ENCODE peak calls at places on chromosome 14, in four cellular contexts. C is Caco-2, P is HepG2, X is mesendoderm. M is an unnamed sample.

GRCh38 chr14:58104808-58105207 is 47.2 kb downstream of the ARMH4 start:
- DNase-seq in C (no peak), P (no peak), X (no peak), M (peak)

GRCh38 chr14:22907429-22907828 is 11.5 kb downstream of the RBM23 start:
- DNase-seq in C (no peak), P (no peak), X (no peak), M (no peak)

GRCh38 chr14:49767473-49768300 is at the start of gene KLHDC2:
- DNase-seq in C (peak), P (peak), X (peak), M (peak)

GRCh38 chr14:75559451-75560187 is 18.8 kb upstream of the FLVCR2 start:
- DNase-seq in C (no peak), P (no peak), X (peak), M (peak)

GRCh38 chr14:98900721-98901272 is 371.2 kb downstream of the BCL11B start:
- DNase-seq in C (no peak), P (no peak), X (peak), M (no peak)

GRCh38 chr14:21917699-21918436 is 244.2 kb upstream of the OR4E1 start:
- DNase-seq in C (no peak), P (peak), X (peak), M (no peak)

GRCh38 chr14:23864856-23865255 is 88.7 kb upstream of the DHRS4 start:
- DNase-seq in C (no peak), P (no peak), X (no peak), M (no peak)

GRCh38 chr14:22479781-22480464 is 109.1 kb downstream of the DAD1 start:
- DNase-seq in C (no peak), P (no peak), X (no peak), M (no peak)

GRCh38 chr14:54564799-54565235 is 2.1 kb upstream of the SAMD4A start:
- DNase-seq in C (no peak), P (peak), X (no peak), M (peak)

GRCh38 chr14:33545696-33546095 is 405.2 kb downstream of the EGLN3 start:
- DNase-seq in C (no peak), P (no peak), X (no peak), M (no peak)

GRCh38 chr14:55609681-55610080 is 29.7 kb downstream of the KTN1 start:
- DNase-seq in C (no peak), P (peak), X (peak), M (no peak)

GRCh38 chr14:32070282-32070681 is 6.8 kb upstream of the ARHGAP5 start:
- DNase-seq in C (no peak), P (no peak), X (no peak), M (no peak)

GRCh38 chr14:34640826-34641225 is 10.9 kb upstream of the SNX6 start:
- DNase-seq in C (no peak), P (no peak), X (no peak), M (no peak)

GRCh38 chr14:63624701-63625100 is 17.0 kb downstream of the WDR89 start:
- DNase-seq in C (no peak), P (no peak), X (no peak), M (no peak)

GRCh38 chr14:104267895-104268294 is 129.5 kb downstream of the KIF26A start:
- DNase-seq in C (no peak), P (no peak), X (peak), M (no peak)

GRCh38 chr14:97120204-97121120 is 323.3 kb downstream of the VRK1 start:
- DNase-seq in C (no peak), P (no peak), X (peak), M (no peak)

GRCh38 chr14:36271939-36272907 is 48.2 kb downstream of the MBIP start:
- DNase-seq in C (no peak), P (no peak), X (no peak), M (no peak)

GRCh38 chr14:97248973-97249372 is 451.8 kb downstream of the VRK1 start:
- DNase-seq in C (no peak), P (no peak), X (no peak), M (no peak)

GRCh38 chr14:73888460-73888725 is 1.7 kb downstream of the ZNF410 start:
- DNase-seq in C (no peak), P (no peak), X (no peak), M (no peak)

GRCh38 chr14:76928301-76928700 is 100.2 kb downstream of the IRF2BPL start:
- DNase-seq in C (no peak), P (no peak), X (no peak), M (no peak)

GRCh38 chr14:66992776-66993175 is 196.5 kb upstream of the GARIN2 start:
- DNase-seq in C (no peak), P (peak), X (no peak), M (no peak)

GRCh38 chr14:32129124-32129523 is 52.0 kb downstream of the ARHGAP5 start:
- DNase-seq in C (no peak), P (no peak), X (no peak), M (no peak)

GRCh38 chr14:68380304-68380840 is 412.5 kb downstream of the ZFP36L1 start:
- DNase-seq in C (no peak), P (no peak), X (no peak), M (no peak)

GRCh38 chr14:37673439-37673838 is 78.0 kb downstream of the TTC6 start:
- DNase-seq in C (no peak), P (no peak), X (no peak), M (no peak)

GRCh38 chr14:44403194-44403593 is 103.9 kb downstream of the FSCB start:
- DNase-seq in C (no peak), P (no peak), X (no peak), M (no peak)

GRCh38 chr14:68291820-68292219 is 472.2 kb downstream of the RAD51B start:
- DNase-seq in C (no peak), P (peak), X (peak), M (no peak)

GRCh38 chr14:88667555-88668273 is 104.9 kb downstream of the ZC3H14 start:
- DNase-seq in C (peak), P (peak), X (peak), M (peak)

GRCh38 chr14:75162631-75163030 is 13.8 kb downstream of the TMED10 start:
- DNase-seq in C (no peak), P (no peak), X (peak), M (no peak)

GRCh38 chr14:59484611-59485174 is 376 bp downstream of the JKAMP start:
- DNase-seq in C (no peak), P (no peak), X (no peak), M (no peak)

GRCh38 chr14:74615735-74616134 is 3.7 kb upstream of the LTBP2 start:
- DNase-seq in C (no peak), P (no peak), X (no peak), M (no peak)

GRCh38 chr14:23787436-23787835 is 151.3 kb downstream of the DHRS2 start:
- DNase-seq in C (no peak), P (no peak), X (no peak), M (no peak)

GRCh38 chr14:91303091-91303923 is 58.8 kb upstream of the GPR68 start:
- DNase-seq in C (peak), P (peak), X (peak), M (no peak)

GRCh38 chr14:38186217-38186616 is 21.5 kb upstream of the SSTR1 start:
- DNase-seq in C (no peak), P (no peak), X (no peak), M (no peak)

GRCh38 chr14:61562321-61563161 is 132.8 kb upstream of the HIF1A start:
- DNase-seq in C (no peak), P (peak), X (no peak), M (peak)

GRCh38 chr14:101959277-101959676 is 5.1 kb upstream of the DYNC1H1 start:
- DNase-seq in C (no peak), P (no peak), X (no peak), M (no peak)

GRCh38 chr14:38134631-38135030 is 73.1 kb upstream of the SSTR1 start:
- DNase-seq in C (no peak), P (no peak), X (no peak), M (no peak)

GRCh38 chr14:61749264-61749663 is 13.0 kb upstream of the SNAPC1 start:
- DNase-seq in C (no peak), P (no peak), X (no peak), M (no peak)

DNA sequence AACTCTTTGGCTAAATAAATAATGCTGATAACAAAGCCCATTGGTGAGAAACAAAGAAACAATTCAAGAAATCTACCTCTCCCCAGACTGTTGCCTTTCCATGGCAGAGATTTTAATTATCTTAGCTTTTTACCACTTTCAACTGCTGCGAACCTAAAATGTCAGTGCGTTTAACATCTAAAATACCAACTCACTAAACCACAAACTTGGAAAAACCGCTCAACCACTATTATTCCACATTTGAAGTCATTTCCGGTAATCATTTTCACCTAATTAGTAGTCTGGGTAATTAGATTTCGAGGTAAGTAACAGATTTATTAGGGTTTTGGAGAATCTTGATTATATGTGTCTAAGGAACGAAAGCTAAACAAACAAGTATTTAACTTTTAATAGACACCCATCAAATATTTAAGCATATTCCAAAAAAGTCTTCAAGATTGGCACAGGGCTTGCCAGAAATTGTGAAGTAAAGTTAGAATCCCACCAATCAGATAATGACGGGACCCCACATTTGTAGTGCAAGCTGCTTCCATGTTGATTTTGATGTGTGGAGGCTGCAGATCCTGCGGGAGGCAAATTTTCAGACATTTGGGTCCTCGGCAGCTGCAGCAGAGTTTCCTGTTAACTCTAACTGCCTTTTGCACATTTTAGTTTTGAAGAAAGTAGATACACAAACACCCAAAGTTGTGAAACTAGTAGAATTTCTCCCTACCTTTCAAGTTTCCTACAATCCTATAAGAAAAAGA is 4.1 kb downstream of the OTX2 start:
- DNase-seq in C (no peak), P (no peak), X (peak), M (no peak)
- H3K4me3 ChIP-seq in C (no peak), P (no peak), X (no peak), M (no peak)

DNA sequence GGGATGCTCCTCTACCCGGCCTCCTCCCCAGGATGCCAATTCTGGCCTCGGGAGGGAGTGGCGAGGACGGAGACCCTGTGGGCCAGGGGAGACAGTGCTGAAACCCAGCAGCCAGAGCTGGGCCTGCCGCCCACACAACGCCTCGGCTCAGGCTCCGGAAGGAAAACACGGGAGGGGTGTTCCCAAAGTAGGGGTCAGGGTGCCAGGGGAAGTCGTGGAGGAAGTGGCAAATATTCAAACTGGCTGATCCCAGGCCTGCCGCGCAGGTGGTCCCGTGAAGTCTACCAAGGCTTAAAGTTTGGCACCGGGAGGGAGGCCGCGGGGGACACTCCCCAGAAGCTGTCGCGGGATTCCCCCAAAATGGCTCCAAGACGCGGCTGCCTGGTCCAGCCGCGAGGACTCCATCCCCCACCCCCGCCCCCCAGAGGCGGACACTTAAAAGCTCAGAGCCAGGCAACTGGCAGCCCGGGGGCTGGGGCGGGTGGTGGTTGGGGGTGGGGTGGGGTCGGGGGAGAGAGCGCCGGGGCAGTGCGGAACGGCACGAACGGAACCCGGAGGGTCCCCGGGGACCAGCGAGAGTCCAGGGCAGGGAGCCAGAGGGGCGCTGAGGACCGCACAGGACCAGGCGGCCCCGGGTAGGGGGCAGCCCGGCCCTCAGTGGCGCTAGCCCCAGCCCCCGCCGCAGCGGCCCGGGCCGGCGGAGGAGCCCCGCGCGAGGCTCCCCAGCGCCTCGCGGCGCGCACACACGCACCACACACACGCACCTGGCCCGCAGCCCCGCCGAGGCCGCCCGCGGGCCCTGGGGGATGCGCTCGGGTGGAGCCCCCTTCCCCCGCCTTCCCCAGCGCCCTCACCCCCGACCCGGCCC is 20.0 kb downstream of the BEGAIN start:
- DNase-seq in C (no peak), P (no peak), X (no peak), M (no peak)
- H3K4me3 ChIP-seq in C (no peak), P (no peak), X (no peak), M (no peak)

GRCh38 chr14:103199141-103199540 is 75.9 kb downstream of the TNFAIP2 start:
- DNase-seq in C (no peak), P (no peak), X (no peak), M (no peak)
- H3K4me3 ChIP-seq in C (no peak), P (no peak), X (no peak), M (no peak)

DNA sequence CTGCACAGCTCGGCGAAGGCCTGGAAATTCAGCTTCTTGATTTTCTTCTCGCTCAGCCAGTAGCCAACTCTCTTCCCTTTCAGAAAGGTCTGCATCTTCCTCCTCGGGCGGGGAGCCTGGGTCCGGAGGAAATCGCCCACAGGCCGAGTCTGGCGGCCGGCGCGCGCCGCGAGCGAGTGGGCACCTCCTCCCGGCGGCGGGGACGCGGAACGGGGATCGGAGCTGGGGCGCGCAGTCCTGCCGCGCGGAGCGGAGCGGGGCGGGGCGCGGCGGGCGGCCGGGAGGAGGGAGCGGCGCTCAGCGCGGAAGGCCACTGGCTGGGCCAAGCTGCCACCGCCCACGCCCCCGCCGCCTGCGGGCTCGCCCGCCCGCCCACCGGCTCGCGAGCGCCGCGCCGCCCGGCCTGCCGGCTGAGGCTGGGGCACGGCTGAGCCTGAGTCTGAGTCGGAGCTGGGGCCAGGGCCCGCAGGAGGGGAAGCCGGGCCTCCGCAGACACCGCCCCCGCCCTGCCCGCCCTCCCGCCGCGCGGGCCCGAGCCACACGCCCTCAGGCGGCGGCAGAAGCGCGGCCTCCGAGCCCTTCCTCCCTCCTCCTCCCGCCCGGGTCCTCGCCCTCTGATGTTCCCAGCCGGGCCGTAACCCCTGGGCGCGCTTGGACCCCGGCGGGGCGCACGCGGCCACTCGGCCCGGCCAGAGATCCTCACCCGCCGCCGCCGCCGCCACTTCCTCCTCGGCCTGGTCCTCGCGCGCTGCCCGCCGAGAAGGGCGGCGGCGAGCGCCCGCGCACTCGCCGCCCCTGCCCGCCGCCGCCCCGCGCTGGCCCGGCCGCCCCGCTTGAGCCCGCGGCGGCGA is 431 bp downstream of the ITPK1 start:
- DNase-seq in C (peak), P (peak), X (peak), M (peak)
- H3K4me3 ChIP-seq in C (peak), P (peak), X (peak), M (peak)

M was measured in skeletal muscle cell.